ENCODE peak calls at places on chromosomes 5 and 9, in seven cellular contexts. One of them, this sample, is unnamed.

GRCh38 chr5:107739661-107740060 is 68.9 kb upstream of the EFNA5 start:
- DNase-seq in naive thymus-derived CD4-positive, alpha-beta T cell: no peak
- DNase-seq in stimulated activated naive CD4-positive, alpha-beta T cell: no peak
- DNase-seq in fibroblast of gingiva: no peak
- DNase-seq in activated CD8-positive, alpha-beta memory T cell treated with anti-CD3 and anti-CD28 coated beads for 24 hours: no peak
- DNase-seq in CD4-positive, alpha-beta T cell: no peak
- DNase-seq in effector memory CD4-positive, alpha-beta T cell: no peak
- DNase-seq in this sample: no peak

GRCh38 chr9:131800885-131801284 is 61.0 kb upstream of the RAPGEF1 start:
- DNase-seq in naive thymus-derived CD4-positive, alpha-beta T cell: no peak
- DNase-seq in stimulated activated naive CD4-positive, alpha-beta T cell: no peak
- DNase-seq in fibroblast of gingiva: no peak
- DNase-seq in activated CD8-positive, alpha-beta memory T cell treated with anti-CD3 and anti-CD28 coated beads for 24 hours: no peak
- DNase-seq in CD4-positive, alpha-beta T cell: no peak
- DNase-seq in effector memory CD4-positive, alpha-beta T cell: no peak
- DNase-seq in this sample: no peak

GRCh38 chr9:108442604-108443277 is 413.0 kb downstream of the ACTL7B start:
- DNase-seq in naive thymus-derived CD4-positive, alpha-beta T cell: no peak
- DNase-seq in stimulated activated naive CD4-positive, alpha-beta T cell: no peak
- DNase-seq in fibroblast of gingiva: peak
- DNase-seq in activated CD8-positive, alpha-beta memory T cell treated with anti-CD3 and anti-CD28 coated beads for 24 hours: no peak
- DNase-seq in CD4-positive, alpha-beta T cell: no peak
- DNase-seq in effector memory CD4-positive, alpha-beta T cell: no peak
- DNase-seq in this sample: no peak

GRCh38 chr5:65765582-65765981 is 43.6 kb downstream of the NLN start:
- DNase-seq in naive thymus-derived CD4-positive, alpha-beta T cell: no peak
- DNase-seq in stimulated activated naive CD4-positive, alpha-beta T cell: no peak
- DNase-seq in fibroblast of gingiva: no peak
- DNase-seq in activated CD8-positive, alpha-beta memory T cell treated with anti-CD3 and anti-CD28 coated beads for 24 hours: no peak
- DNase-seq in CD4-positive, alpha-beta T cell: no peak
- DNase-seq in effector memory CD4-positive, alpha-beta T cell: no peak
- DNase-seq in this sample: no peak

GRCh38 chr9:33471361-33471760 is 2.4 kb downstream of the NOL6 start:
- DNase-seq in naive thymus-derived CD4-positive, alpha-beta T cell: no peak
- DNase-seq in stimulated activated naive CD4-positive, alpha-beta T cell: no peak
- DNase-seq in fibroblast of gingiva: no peak
- DNase-seq in activated CD8-positive, alpha-beta memory T cell treated with anti-CD3 and anti-CD28 coated beads for 24 hours: no peak
- DNase-seq in CD4-positive, alpha-beta T cell: no peak
- DNase-seq in effector memory CD4-positive, alpha-beta T cell: no peak
- DNase-seq in this sample: no peak

GRCh38 chr5:73032635-73033034 is 76.8 kb downstream of the FCHO2 start:
- DNase-seq in naive thymus-derived CD4-positive, alpha-beta T cell: no peak
- DNase-seq in stimulated activated naive CD4-positive, alpha-beta T cell: no peak
- DNase-seq in fibroblast of gingiva: no peak
- DNase-seq in activated CD8-positive, alpha-beta memory T cell treated with anti-CD3 and anti-CD28 coated beads for 24 hours: no peak
- DNase-seq in CD4-positive, alpha-beta T cell: no peak
- DNase-seq in effector memory CD4-positive, alpha-beta T cell: no peak
- DNase-seq in this sample: no peak

GRCh38 chr5:5409151-5409810 is 13.2 kb upstream of the ICE1 start:
- DNase-seq in naive thymus-derived CD4-positive, alpha-beta T cell: peak
- DNase-seq in stimulated activated naive CD4-positive, alpha-beta T cell: peak
- DNase-seq in fibroblast of gingiva: no peak
- DNase-seq in activated CD8-positive, alpha-beta memory T cell treated with anti-CD3 and anti-CD28 coated beads for 24 hours: no peak
- DNase-seq in CD4-positive, alpha-beta T cell: no peak
- DNase-seq in effector memory CD4-positive, alpha-beta T cell: no peak
- DNase-seq in this sample: no peak

GRCh38 chr5:35908814-35909213 is 29.6 kb downstream of the CAPSL start:
- DNase-seq in naive thymus-derived CD4-positive, alpha-beta T cell: no peak
- DNase-seq in stimulated activated naive CD4-positive, alpha-beta T cell: no peak
- DNase-seq in fibroblast of gingiva: no peak
- DNase-seq in activated CD8-positive, alpha-beta memory T cell treated with anti-CD3 and anti-CD28 coated beads for 24 hours: no peak
- DNase-seq in CD4-positive, alpha-beta T cell: no peak
- DNase-seq in effector memory CD4-positive, alpha-beta T cell: no peak
- DNase-seq in this sample: no peak

GRCh38 chr5:132437604-132438275 is 52.8 kb downstream of the IRF1 start:
- DNase-seq in naive thymus-derived CD4-positive, alpha-beta T cell: peak
- DNase-seq in stimulated activated naive CD4-positive, alpha-beta T cell: peak
- DNase-seq in fibroblast of gingiva: peak
- DNase-seq in activated CD8-positive, alpha-beta memory T cell treated with anti-CD3 and anti-CD28 coated beads for 24 hours: peak
- DNase-seq in CD4-positive, alpha-beta T cell: peak
- DNase-seq in effector memory CD4-positive, alpha-beta T cell: no peak
- DNase-seq in this sample: peak

GRCh38 chr5:124718376-124718775 is 28.1 kb downstream of the ZNF608 start:
- DNase-seq in naive thymus-derived CD4-positive, alpha-beta T cell: no peak
- DNase-seq in stimulated activated naive CD4-positive, alpha-beta T cell: no peak
- DNase-seq in fibroblast of gingiva: no peak
- DNase-seq in activated CD8-positive, alpha-beta memory T cell treated with anti-CD3 and anti-CD28 coated beads for 24 hours: no peak
- DNase-seq in CD4-positive, alpha-beta T cell: no peak
- DNase-seq in effector memory CD4-positive, alpha-beta T cell: no peak
- DNase-seq in this sample: no peak

GRCh38 chr5:102289251-102289899 is 6.7 kb downstream of the SLCO4C1 start:
- DNase-seq in naive thymus-derived CD4-positive, alpha-beta T cell: no peak
- DNase-seq in stimulated activated naive CD4-positive, alpha-beta T cell: no peak
- DNase-seq in fibroblast of gingiva: no peak
- DNase-seq in activated CD8-positive, alpha-beta memory T cell treated with anti-CD3 and anti-CD28 coated beads for 24 hours: no peak
- DNase-seq in CD4-positive, alpha-beta T cell: no peak
- DNase-seq in effector memory CD4-positive, alpha-beta T cell: no peak
- DNase-seq in this sample: no peak

GRCh38 chr5:174935854-174936474 is 211.6 kb downstream of the MSX2 start:
- DNase-seq in naive thymus-derived CD4-positive, alpha-beta T cell: peak
- DNase-seq in stimulated activated naive CD4-positive, alpha-beta T cell: peak
- DNase-seq in fibroblast of gingiva: peak
- DNase-seq in activated CD8-positive, alpha-beta memory T cell treated with anti-CD3 and anti-CD28 coated beads for 24 hours: peak
- DNase-seq in CD4-positive, alpha-beta T cell: peak
- DNase-seq in effector memory CD4-positive, alpha-beta T cell: no peak
- DNase-seq in this sample: no peak

GRCh38 chr9:33765411-33765810 is 29.9 kb upstream of the PRSS3 start:
- DNase-seq in naive thymus-derived CD4-positive, alpha-beta T cell: no peak
- DNase-seq in stimulated activated naive CD4-positive, alpha-beta T cell: no peak
- DNase-seq in fibroblast of gingiva: peak
- DNase-seq in activated CD8-positive, alpha-beta memory T cell treated with anti-CD3 and anti-CD28 coated beads for 24 hours: no peak
- DNase-seq in CD4-positive, alpha-beta T cell: no peak
- DNase-seq in effector memory CD4-positive, alpha-beta T cell: no peak
- DNase-seq in this sample: no peak

GRCh38 chr5:42855811-42856210 is 44.1 kb upstream of the SELENOP start:
- DNase-seq in naive thymus-derived CD4-positive, alpha-beta T cell: no peak
- DNase-seq in stimulated activated naive CD4-positive, alpha-beta T cell: no peak
- DNase-seq in fibroblast of gingiva: no peak
- DNase-seq in activated CD8-positive, alpha-beta memory T cell treated with anti-CD3 and anti-CD28 coated beads for 24 hours: no peak
- DNase-seq in CD4-positive, alpha-beta T cell: no peak
- DNase-seq in effector memory CD4-positive, alpha-beta T cell: no peak
- DNase-seq in this sample: no peak